ENCODE peak calls at places on chromosomes 7 and 10, in seven cellular contexts. L is effector memory CD8-positive, alpha-beta T cell; Q is T follicular helper cell; W is myocyte; Z is astrocyte of the cerebellum; F is SJSA1; R is lower lobe of right lung. H is an unnamed sample.

GRCh38 chr10:63466168-63466935 is 575 bp upstream of the JMJD1C start:
- DNase-seq in L (peak), Q (no peak), W (peak), Z (peak), F (peak), R (peak), H (no peak)

GRCh38 chr7:39526676-39527075 is 39.5 kb upstream of the YAE1 start:
- DNase-seq in L (no peak), Q (no peak), W (no peak), Z (no peak), F (no peak), R (no peak), H (no peak)

GRCh38 chr7:22454446-22454845 is 45.5 kb downstream of the STEAP1B start:
- DNase-seq in L (no peak), Q (no peak), W (no peak), Z (no peak), F (no peak), R (no peak), H (no peak)

GRCh38 chr10:125006921-125007391 is 65.0 kb downstream of the ZRANB1 start:
- DNase-seq in L (no peak), Q (no peak), W (no peak), Z (no peak), F (no peak), R (peak), H (no peak)

GRCh38 chr7:95608344-95609173 is 12.2 kb upstream of the PDK4 start:
- DNase-seq in L (no peak), Q (no peak), W (peak), Z (peak), F (peak), R (peak), H (peak)

GRCh38 chr10:86817246-86817645 is 60.8 kb downstream of the BMPR1A start:
- DNase-seq in L (no peak), Q (no peak), W (no peak), Z (no peak), F (no peak), R (no peak), H (no peak)

GRCh38 chr10:110392860-110393732 is 88.4 kb upstream of the SMNDC1 start:
- DNase-seq in L (no peak), Q (no peak), W (peak), Z (no peak), F (no peak), R (no peak), H (no peak)

GRCh38 chr7:102146989-102147388 is 139.7 kb upstream of the SH2B2 start:
- DNase-seq in L (no peak), Q (no peak), W (peak), Z (no peak), F (no peak), R (no peak), H (no peak)

GRCh38 chr10:36114913-36115312 is 472.8 kb upstream of the FZD8 start:
- DNase-seq in L (no peak), Q (no peak), W (no peak), Z (peak), F (peak), R (no peak), H (no peak)

GRCh38 chr7:45983720-45984032 is 62.6 kb upstream of the IGFBP3 start:
- DNase-seq in L (no peak), Q (no peak), W (no peak), Z (no peak), F (no peak), R (no peak), H (no peak)

GRCh38 chr7:94295805-94296204 is 98.9 kb upstream of the COL1A2 start:
- DNase-seq in L (no peak), Q (no peak), W (peak), Z (peak), F (no peak), R (no peak), H (no peak)

GRCh38 chr7:15505761-15506160 is 56.1 kb downstream of the AGMO start:
- DNase-seq in L (no peak), Q (no peak), W (no peak), Z (no peak), F (no peak), R (no peak), H (no peak)

GRCh38 chr7:26100940-26101339 is 51.1 kb upstream of the NFE2L3 start:
- DNase-seq in L (no peak), Q (no peak), W (no peak), Z (no peak), F (no peak), R (no peak), H (peak)

GRCh38 chr10:23363788-23364135 is 19.2 kb upstream of the C10orf67 start:
- DNase-seq in L (no peak), Q (no peak), W (no peak), Z (no peak), F (no peak), R (no peak), H (no peak)

GRCh38 chr10:98080474-98080873 is 50.1 kb upstream of the CRTAC1 start:
- DNase-seq in L (no peak), Q (no peak), W (no peak), Z (no peak), F (no peak), R (no peak), H (no peak)

GRCh38 chr10:118594392-118595063 is 920 bp downstream of the PRLHR start:
- DNase-seq in L (no peak), Q (peak), W (no peak), Z (peak), F (no peak), R (peak), H (peak)

GRCh38 chr7:81433196-81433595 is 336.7 kb downstream of the HGF start:
- DNase-seq in L (no peak), Q (no peak), W (no peak), Z (no peak), F (no peak), R (no peak), H (no peak)

GRCh38 chr10:94104316-94105060 is 110.8 kb downstream of the PLCE1 start:
- DNase-seq in L (no peak), Q (no peak), W (no peak), Z (no peak), F (no peak), R (no peak), H (no peak)

GRCh38 chr10:122219340-122219739 is 51.8 kb upstream of the BTBD16 start:
- DNase-seq in L (no peak), Q (no peak), W (no peak), Z (no peak), F (no peak), R (no peak), H (no peak)

GRCh38 chr7:82044497-82045080 is 274.7 kb upstream of the HGF start:
- DNase-seq in L (no peak), Q (no peak), W (peak), Z (peak), F (no peak), R (no peak), H (peak)

GRCh38 chr10:125217986-125218675 is 57.8 kb upstream of the CTBP2 start:
- DNase-seq in L (no peak), Q (no peak), W (peak), Z (no peak), F (no peak), R (no peak), H (no peak)

GRCh38 chr10:43122096-43122495 is 16.1 kb upstream of the CSGALNACT2 start:
- DNase-seq in L (no peak), Q (no peak), W (no peak), Z (no peak), F (peak), R (no peak), H (no peak)

GRCh38 chr10:12980080-12980656 is 21.3 kb downstream of the CCDC3 start:
- DNase-seq in L (no peak), Q (no peak), W (peak), Z (no peak), F (no peak), R (no peak), H (no peak)

GRCh38 chr7:55235115-55235514 is 130.0 kb upstream of the LANCL2 start:
- DNase-seq in L (no peak), Q (no peak), W (no peak), Z (no peak), F (no peak), R (no peak), H (no peak)

GRCh38 chr10:29849434-29849833 is 210.0 kb downstream of the JCAD start:
- DNase-seq in L (no peak), Q (no peak), W (peak), Z (peak), F (peak), R (no peak), H (no peak)

GRCh38 chr10:132631348-132631735 is 93.8 kb downstream of the INPP5A start:
- DNase-seq in L (no peak), Q (no peak), W (peak), Z (no peak), F (no peak), R (peak), H (no peak)

GRCh38 chr7:90605055-90605454 is 8.9 kb downstream of the CDK14 start:
- DNase-seq in L (no peak), Q (no peak), W (peak), Z (no peak), F (no peak), R (no peak), H (no peak)

GRCh38 chr10:115082521-115082920 is 10.6 kb upstream of the ATRNL1 start:
- DNase-seq in L (no peak), Q (no peak), W (peak), Z (peak), F (no peak), R (no peak), H (no peak)

GRCh38 chr10:93757136-93757535 is 600 bp upstream of the LGI1 start:
- DNase-seq in L (no peak), Q (no peak), W (no peak), Z (no peak), F (no peak), R (no peak), H (no peak)

GRCh38 chr10:100710151-100710871 is 35.1 kb upstream of the PAX2 start:
- DNase-seq in L (no peak), Q (no peak), W (no peak), Z (no peak), F (no peak), R (no peak), H (peak)

GRCh38 chr10:61592581-61592980 is 70.1 kb upstream of the CABCOCO1 start:
- DNase-seq in L (no peak), Q (no peak), W (peak), Z (no peak), F (no peak), R (no peak), H (no peak)

GRCh38 chr7:120052884-120053382 is 220.0 kb upstream of the KCND2 start:
- DNase-seq in L (no peak), Q (no peak), W (peak), Z (peak), F (no peak), R (no peak), H (no peak)

GRCh38 chr10:132516771-132517725 is 20.5 kb upstream of the INPP5A start:
- DNase-seq in L (no peak), Q (no peak), W (peak), Z (peak), F (peak), R (peak), H (peak)

H was measured in neural crest cell.